ENCODE peak calls at places on chromosomes 2 and 18, in six cellular contexts. G is nucleus accumbens, V is esophagus squamous epithelium, O is NCI-H774, M is A549, T is NCI-H2081. J is an unnamed sample.
A peak's percentile ranks its signal among the peaks of the same experiment; 100 is the strongest.

GRCh38 chr2:55061534-55062344 is 11.5 kb upstream of the RTN4 start:
- DNase-seq in O (no peak), M (no peak), T (no peak), G (no peak), V (no peak), J (no peak)

GRCh38 chr2:199624958-199625357 is 167.2 kb upstream of the SATB2 start:
- DNase-seq in V (no peak), O (no peak), M (no peak), G (no peak), T (no peak), J (no peak)

GRCh38 chr18:45449761-45450227 is 165.5 kb upstream of the SLC14A2 start:
- DNase-seq in G (peak; percentile 4), T (peak; percentile 61), V (no peak), O (no peak), M (no peak), J (peak; percentile 87)

GRCh38 chr18:12564861-12565260 is 93.0 kb downstream of the SPIRE1 start:
- DNase-seq in V (no peak), G (no peak), O (no peak), T (no peak), M (no peak), J (no peak)

GRCh38 chr2:133871810-133872209 is 303.5 kb upstream of the NCKAP5 start:
- DNase-seq in V (no peak), G (no peak), M (no peak), T (no peak), O (no peak), J (peak; percentile 20)

GRCh38 chr2:230203110-230203676 is 16.6 kb downstream of the SP110 start:
- DNase-seq in V (no peak), O (no peak), M (no peak), G (no peak), T (no peak), J (no peak)

GRCh38 chr2:198774576-198774975 is 683.2 kb downstream of the SATB2 start:
- DNase-seq in M (no peak), V (no peak), G (no peak), O (no peak), T (peak; percentile 63), J (no peak)

GRCh38 chr2:31247671-31248070 is 13.7 kb downstream of the EHD3 start:
- DNase-seq in G (no peak), O (no peak), V (no peak), T (no peak), M (no peak), J (no peak)

GRCh38 chr18:36903215-36903928 is 74.4 kb downstream of the KIAA1328 start:
- DNase-seq in T (no peak), V (no peak), O (no peak), M (no peak), G (no peak), J (no peak)

GRCh38 chr2:224286923-224287322 is 115.0 kb downstream of the FAM124B start:
- DNase-seq in T (no peak), M (peak; percentile 9), V (no peak), G (no peak), O (no peak), J (no peak)

GRCh38 chr18:72161686-72162085 is 382.5 kb downstream of the CBLN2 start:
- DNase-seq in M (no peak), G (no peak), V (no peak), O (peak; percentile 15), T (no peak), J (no peak)

GRCh38 chr18:35076556-35076955 is 35.3 kb downstream of the MAPRE2 start:
- DNase-seq in O (no peak), V (no peak), T (no peak), G (no peak), M (no peak), J (no peak)

GRCh38 chr18:76275913-76276312 is 219.1 kb downstream of the ZNF516 start:
- DNase-seq in T (peak; percentile 18), V (no peak), O (no peak), M (no peak), G (no peak), J (no peak)

GRCh38 chr18:23838801-23839366 is 149.6 kb downstream of the LAMA3 start:
- DNase-seq in T (no peak), V (no peak), M (no peak), O (no peak), G (no peak), J (no peak)

GRCh38 chr2:191845248-191845715 is 1.6 kb downstream of the CAVIN2 start:
- DNase-seq in G (no peak), V (no peak), M (no peak), T (no peak), O (no peak), J (peak; percentile 22)

GRCh38 chr2:31979966-31980365 is 30.8 kb downstream of the MEMO1 start:
- DNase-seq in M (no peak), T (no peak), G (no peak), O (no peak), V (no peak), J (no peak)

GRCh38 chr2:96437512-96437911 is 67.6 kb downstream of the NEURL3 start:
- DNase-seq in O (no peak), G (no peak), M (no peak), T (no peak), V (no peak), J (no peak)

GRCh38 chr2:130353291-130354134 is 2.3 kb upstream of the PTPN18 start:
- DNase-seq in M (no peak), G (no peak), V (no peak), T (no peak), O (no peak), J (no peak)

GRCh38 chr2:172908275-172908674 is 167.4 kb upstream of the MAP3K20 start:
- DNase-seq in G (no peak), M (no peak), T (no peak), V (no peak), O (no peak), J (no peak)

GRCh38 chr2:207868855-207869596 is 99.3 kb upstream of the FZD5 start:
- DNase-seq in T (no peak), V (no peak), G (no peak), M (no peak), O (no peak), J (no peak)

GRCh38 chr2:118803012-118803411 is 44.4 kb downstream of the EN1 start:
- DNase-seq in M (no peak), V (no peak), G (no peak), T (no peak), O (no peak), J (no peak)

GRCh38 chr18:40917096-40917495 is 1037.9 kb upstream of the PIK3C3 start:
- DNase-seq in M (no peak), T (no peak), V (no peak), G (no peak), O (no peak), J (no peak)

GRCh38 chr2:20164734-20165242 is 60.1 kb downstream of the SDC1 start:
- DNase-seq in G (no peak), T (no peak), M (no peak), V (no peak), O (no peak), J (no peak)

GRCh38 chr2:8882094-8882493 is 44.7 kb upstream of the KIDINS220 start:
- DNase-seq in V (no peak), G (no peak), T (peak; percentile 52), O (no peak), M (no peak), J (no peak)